ENCODE peak calls at places on chromosomes 3 and 15, in six cellular contexts. U is left lung; G is activated T-helper 17 cell treated with anti-CD3 and anti-CD28 coated beads, Interleukin-2, amount 50 U/mL, for 72 hours; V is stimulated activated effector memory CD8-positive, alpha-beta T cell treated with anti-CD3 and anti-CD28 coated beads, Interleukin-12 subunit alpha, Interleukin-12 subunit beta, amount 100 ng/mL, for 72 hours; I is stimulated activated naive CD8-positive, alpha-beta T cell treated with anti-CD3 and anti-CD28 coated beads, Interleukin-15, Interleukin-2, amounts not matched to agents 100 U/mL and 50 U/mL, for 24 hours; L is naive thymus-derived CD4-positive, alpha-beta T cell. P is an unnamed sample.

GRCh38 chr3:142210144-142210543 is 15.2 kb downstream of the GK5 start:
- ATAC-seq in U (no peak), G (no peak), V (no peak), I (no peak), L (no peak), P (no peak)

GRCh38 chr3:192444096-192444790 is 283.1 kb downstream of the FGF12 start:
- ATAC-seq in U (peak), G (peak), V (peak), I (no peak), L (peak), P (peak)

GRCh38 chr3:128936341-128936740 is 56.9 kb downstream of the ACAD9 start:
- ATAC-seq in U (no peak), G (no peak), V (no peak), I (no peak), L (no peak), P (no peak)

GRCh38 chr3:149151843-149152242 is 22.4 kb downstream of the HPS3 start:
- ATAC-seq in U (peak), G (no peak), V (no peak), I (no peak), L (no peak), P (no peak)

GRCh38 chr3:24519368-24520100 is 24.9 kb upstream of the THRB start:
- ATAC-seq in U (no peak), G (no peak), V (peak), I (no peak), L (no peak), P (peak)

GRCh38 chr3:194121881-194122280 is 14.1 kb upstream of the HES1 start:
- ATAC-seq in U (peak), G (peak), V (no peak), I (no peak), L (no peak), P (no peak)

GRCh38 chr3:174858353-174858752 is 781 bp upstream of the NAALADL2 start:
- ATAC-seq in U (no peak), G (no peak), V (no peak), I (no peak), L (no peak), P (no peak)

GRCh38 chr15:60155661-60156060 is 151.6 kb downstream of the FOXB1 start:
- ATAC-seq in U (peak), G (peak), V (peak), I (no peak), L (no peak), P (no peak)

GRCh38 chr3:122636697-122637096 is 43.9 kb upstream of the PARP14 start:
- ATAC-seq in U (peak), G (no peak), V (no peak), I (no peak), L (no peak), P (no peak)

GRCh38 chr3:168116279-168116678 is 20.6 kb upstream of the GOLIM4 start:
- ATAC-seq in U (peak), G (no peak), V (no peak), I (no peak), L (no peak), P (no peak)

GRCh38 chr3:122063908-122064307 is 8.7 kb downstream of the CD86 start:
- ATAC-seq in U (peak), G (no peak), V (no peak), I (no peak), L (peak), P (peak)

GRCh38 chr15:41416162-41416741 is 643 bp upstream of the RTF1 start:
- ATAC-seq in U (peak), G (peak), V (no peak), I (no peak), L (no peak), P (peak)